ENCODE peak calls at places on chromosomes 1 and 21, in ten cellular contexts. H is tibial artery, Z is K562, V is A673, C is HepG2, D is body of pancreas, K is stomach, S is heart right ventricle, Y is A549, P is tibial nerve. M is an unnamed sample.
A peak's percentile ranks its signal among the peaks of the same experiment; 100 is the strongest.

GRCh38 chr1:22260860-22261432 is 118.0 kb upstream of the WNT4 start:
- DNase-seq in Y (no peak), D (no peak), C (no peak), K (no peak), S (no peak), V (no peak), Z (no peak), P (no peak), H (no peak), M (no peak)

GRCh38 chr1:97252076-97252475 is 530.5 kb downstream of the PTBP2 start:
- DNase-seq in V (no peak), K (no peak), S (no peak), D (peak; percentile 23), C (no peak), P (no peak), Z (no peak), H (no peak), Y (peak; percentile 20), M (no peak)

GRCh38 chr1:56068210-56068609 is 511.2 kb downstream of the PLPP3 start:
- DNase-seq in K (no peak), P (no peak), H (no peak), Z (no peak), Y (no peak), C (no peak), V (no peak), S (no peak), D (no peak), M (no peak)

GRCh38 chr1:62810420-62811274 is 26.7 kb downstream of the ATG4C start:
- DNase-seq in H (no peak), K (no peak), Y (no peak), C (no peak), P (no peak), Z (no peak), D (no peak), S (no peak), V (no peak), M (no peak)

GRCh38 chr1:219621047-219621786 is 8.3 kb upstream of the ZC3H11B start:
- DNase-seq in Z (peak; percentile 4), C (peak; percentile 26), P (no peak), H (no peak), V (no peak), K (no peak), Y (no peak), S (no peak), D (peak; percentile 58), M (no peak)

GRCh38 chr1:31013187-31013864 is 52.2 kb downstream of the PUM1 start:
- DNase-seq in D (no peak), S (no peak), V (no peak), H (no peak), K (no peak), Y (no peak), P (no peak), C (peak; percentile 12), Z (no peak), M (no peak)

GRCh38 chr21:31713973-31714740 is 17.8 kb downstream of the SCAF4 start:
- DNase-seq in S (no peak), P (no peak), V (peak; percentile 22), K (no peak), C (no peak), H (no peak), Z (peak; percentile 81), Y (no peak), D (no peak), M (no peak)

GRCh38 chr1:6438047-6438525 is 13.5 kb downstream of the ESPN start:
- DNase-seq in V (peak; percentile 62), D (peak; percentile 69), Z (peak; percentile 89), P (peak; percentile 42), H (no peak), C (peak; percentile 66), K (peak; percentile 69), Y (peak; percentile 73), S (peak; percentile 61), M (no peak)

GRCh38 chr1:11056504-11056903 is 3.3 kb downstream of the SRM start:
- DNase-seq in K (no peak), H (no peak), Y (no peak), P (no peak), C (no peak), V (no peak), Z (no peak), S (no peak), D (no peak), M (no peak)

GRCh38 chr1:78591971-78592370 is 28.3 kb upstream of the IFI44L start:
- DNase-seq in K (no peak), Z (no peak), D (no peak), P (no peak), H (no peak), S (no peak), V (no peak), C (no peak), Y (no peak), M (no peak)

GRCh38 chr1:75085931-75086330 is 48.3 kb upstream of the LHX8 start:
- DNase-seq in H (no peak), D (no peak), C (no peak), Y (no peak), V (no peak), Z (no peak), P (no peak), S (no peak), K (no peak), M (no peak)

GRCh38 chr1:40665335-40666171 is at the start of gene RIMS3:
- DNase-seq in V (peak; percentile 79), C (peak; percentile 55), K (peak; percentile 83), H (peak; percentile 87), Z (peak; percentile 86), Y (peak; percentile 55), D (peak; percentile 79), P (peak; percentile 41), S (peak; percentile 62), M (peak; percentile 91)

GRCh38 chr1:40662864-40663263 is 2.6 kb downstream of the RIMS3 start:
- DNase-seq in H (no peak), D (no peak), C (no peak), P (no peak), Z (no peak), V (no peak), Y (no peak), S (no peak), K (no peak), M (no peak)

GRCh38 chr1:40663324-40664166 is 1.9 kb downstream of the RIMS3 start:
- DNase-seq in Y (no peak), C (no peak), K (no peak), D (no peak), V (peak; percentile 37), Z (no peak), S (no peak), H (no peak), P (no peak), M (no peak)

GRCh38 chr1:40664167-40664537 is 1.3 kb downstream of the RIMS3 start:
- DNase-seq in V (no peak), H (no peak), S (no peak), Y (no peak), Z (no peak), D (no peak), C (no peak), P (no peak), K (no peak), M (no peak)

GRCh38 chr1:40664791-40665190 is 691 bp downstream of the RIMS3 start:
- DNase-seq in K (no peak), S (no peak), H (no peak), D (no peak), C (no peak), Y (no peak), V (no peak), Z (no peak), P (no peak), M (no peak)
- H3K4me3 ChIP-seq in K (peak overlapping the region; percentile 73), S (peak overlapping the region; percentile 57), H (peak overlapping the region; percentile 81), D (no peak overlapping the region), C (peak overlapping the region; percentile 80), Y (peak overlapping the region; percentile 89), V (peak overlapping the region; percentile 89), Z (no peak overlapping the region), P (peak overlapping the region; percentile 39), M (peak overlapping the region; percentile 66)

DNA sequence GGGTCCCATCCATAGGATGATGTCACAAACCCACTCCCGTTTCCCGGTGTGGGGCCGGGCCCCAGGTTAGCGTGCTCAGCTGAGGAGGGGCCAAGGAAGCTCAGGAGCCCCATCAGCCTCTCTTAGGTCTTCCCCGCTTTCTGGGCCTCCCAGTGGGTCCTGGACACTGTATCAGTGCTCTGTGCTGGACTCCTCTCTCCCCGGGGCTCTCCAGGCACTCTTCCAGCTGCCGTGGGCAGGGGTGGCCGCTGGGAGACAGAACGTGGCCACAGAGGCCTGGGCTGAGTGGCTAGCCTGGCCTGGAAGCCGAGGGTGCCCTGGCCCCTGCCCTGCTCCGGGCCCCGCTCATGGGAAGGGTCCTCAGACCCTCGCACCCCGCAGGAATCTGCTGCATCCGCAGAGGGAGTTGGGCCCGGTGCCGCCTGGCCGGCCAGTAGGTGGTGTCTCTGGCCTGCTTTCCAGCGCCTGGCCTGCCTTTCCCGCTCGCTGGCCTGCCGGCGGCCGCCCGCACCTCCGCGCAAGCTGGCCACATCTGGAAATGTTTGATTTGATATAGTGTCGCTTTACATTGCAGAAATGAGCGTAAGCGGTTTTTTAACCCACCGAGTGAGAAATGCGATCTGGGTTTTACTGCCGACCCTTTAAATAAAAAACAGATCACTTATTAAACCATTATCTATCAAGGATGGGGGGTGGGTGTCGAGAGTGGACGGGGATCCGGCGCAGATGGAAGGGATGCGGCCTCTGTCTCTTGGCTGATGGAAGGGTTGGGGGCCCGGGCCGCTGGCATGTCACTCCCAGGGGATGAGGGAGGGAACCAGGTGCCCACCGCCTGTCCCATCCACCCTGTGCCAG is 74.4 kb upstream of the TTC34 start:
- DNase-seq in Z (peak; percentile 20), V (no peak), Y (peak; percentile 28), H (peak; percentile 75), K (peak; percentile 41), S (no peak), D (peak; percentile 46), P (no peak), C (no peak), M (no peak)
- H3K9me3 ChIP-seq in Z (no peaks in the 10 kb centered on the region), V (peaks cover 6% of the 10 kb centered on the region), Y (peaks cover 7% of the 10 kb centered on the region), H (peaks cover 14% of the 10 kb centered on the region), K (peaks cover 17% of the 10 kb centered on the region), S (peaks cover 12% of the 10 kb centered on the region), D (peaks cover 14% of the 10 kb centered on the region), P (no peaks in the 10 kb centered on the region), C (peaks cover 8% of the 10 kb centered on the region), M (peaks cover 9% of the 10 kb centered on the region)

DNA sequence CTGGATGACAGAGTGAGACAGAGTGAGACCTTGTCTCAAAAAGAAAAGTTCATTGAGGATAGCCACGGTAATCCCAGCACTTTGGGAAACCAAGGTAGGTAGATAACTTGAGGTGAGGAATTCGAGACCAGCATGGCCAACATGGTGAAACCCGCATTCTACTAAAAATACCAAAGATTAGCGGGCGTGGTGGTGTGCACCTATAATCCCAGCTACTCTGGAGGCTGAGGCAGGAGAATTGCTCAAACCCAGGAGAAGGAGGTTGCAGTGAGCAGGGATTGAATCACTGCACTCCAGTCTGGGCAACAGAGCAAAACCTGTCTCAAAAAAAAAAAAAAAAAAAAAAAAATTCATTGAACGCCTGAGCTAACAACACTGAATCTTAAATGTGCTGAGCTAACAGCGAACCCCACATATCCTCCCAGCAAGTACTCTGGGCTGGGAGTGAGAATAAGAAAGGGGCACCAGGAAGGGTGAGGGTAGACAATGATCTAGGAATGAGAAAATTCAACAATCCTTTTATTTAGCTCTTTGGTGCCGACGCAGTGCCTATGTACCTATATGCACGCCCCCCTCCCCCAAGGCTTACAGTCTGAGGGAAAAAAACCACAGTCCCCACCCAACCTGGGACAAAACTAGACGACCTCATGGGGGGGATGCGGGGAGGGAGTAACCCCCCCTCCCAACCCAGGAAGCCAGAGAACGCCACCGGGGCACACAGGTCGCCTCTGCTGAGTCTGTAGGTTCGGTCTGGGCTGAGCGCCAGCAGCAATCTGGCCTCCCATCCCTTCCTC is 1.4 kb upstream of the CACNA1S start:
- DNase-seq in C (no peak), V (no peak), D (no peak), Z (no peak), P (no peak), Y (no peak), H (no peak), K (no peak), S (no peak), M (no peak)
- H3K4me3 ChIP-seq in C (peak overlapping the region; percentile 74), V (peak overlapping the region; percentile 64), D (no peak overlapping the region), Z (no peak overlapping the region), P (no peak overlapping the region), Y (peak overlapping the region; percentile 80), H (peak overlapping the region; percentile 52), K (peak overlapping the region; percentile 75), S (no peak overlapping the region), M (peak overlapping the region; percentile 63)

GRCh38 chr1:197356723-197357533 is 88.9 kb downstream of the CRB1 start:
- DNase-seq in V (peak; percentile 73), K (no peak), S (peak; percentile 11), D (peak; percentile 44), P (no peak), C (peak; percentile 32), H (no peak), Z (peak; percentile 75), Y (peak; percentile 67), M (no peak)
- H3K9me3 ChIP-seq in V (no peaks in the 10 kb centered on the region), K (no peaks in the 10 kb centered on the region), S (no peaks in the 10 kb centered on the region), D (no peaks in the 10 kb centered on the region), P (no peaks in the 10 kb centered on the region), C (no peaks in the 10 kb centered on the region), H (no peaks in the 10 kb centered on the region), Z (no peaks in the 10 kb centered on the region), Y (no peaks in the 10 kb centered on the region), M (no peaks in the 10 kb centered on the region)

M was measured in upper lobe of right lung.